ENCODE peak calls at places on chromosomes 3 and 15, in four cellular contexts. A is EL, G is NCI-H2081 treated with DMSO at 0.1 percent for 48 hours, Q is WTC11. Y is an unnamed sample.

GRCh38 chr3:58009749-58010535 is 1.7 kb downstream of the FLNB start:
- DNase-seq in A (peak), G (no peak), Q (peak), Y (no peak)

GRCh38 chr15:92822216-92823144 is 77.6 kb upstream of the CHD2 start:
- DNase-seq in A (no peak), G (no peak), Q (no peak), Y (no peak)

GRCh38 chr15:97902140-97902780 is 58.2 kb upstream of the ARRDC4 start:
- DNase-seq in A (peak), G (no peak), Q (no peak), Y (peak)

GRCh38 chr15:66611257-66612053 is 45.7 kb upstream of the LCTL start:
- DNase-seq in A (no peak), G (no peak), Q (no peak), Y (no peak)

GRCh38 chr3:112378989-112379692 is 46.2 kb downstream of the CD200 start:
- DNase-seq in A (peak), G (no peak), Q (no peak), Y (peak)

GRCh38 chr15:62119224-62119925 is 45.7 kb downstream of the C2CD4B start:
- DNase-seq in A (peak), G (no peak), Q (no peak), Y (peak)

GRCh38 chr15:52261498-52262242 is 33.9 kb downstream of the MYO5C start:
- DNase-seq in A (peak), G (peak), Q (peak), Y (peak)

GRCh38 chr15:80179966-80180365 is 27.2 kb downstream of the FAH start:
- DNase-seq in A (no peak), G (no peak), Q (no peak), Y (no peak)

GRCh38 chr15:84661001-84661400 is 3.0 kb upstream of the NMB start:
- DNase-seq in A (no peak), G (no peak), Q (no peak), Y (no peak)